ENCODE peak calls at places on chromosomes 5 and 9, in ten cellular contexts. R, N, B, C, Z, V, W, D, U and O are unnamed samples.
A peak's percentile ranks its signal among the peaks of the same experiment; 100 is the strongest.

GRCh38 chr9:33329996-33330395 is 39.7 kb downstream of the NFX1 start:
- DNase-seq in R (no peak), N (no peak), B (no peak), C (no peak), Z (no peak), V (peak; percentile 56), W (no peak), D (no peak), U (no peak), O (no peak)

GRCh38 chr9:100756217-100756616 is 178.3 kb downstream of the CAVIN4 start:
- DNase-seq in R (no peak), N (no peak), B (no peak), C (no peak), Z (no peak), V (no peak), W (no peak), D (no peak), U (no peak), O (no peak)

GRCh38 chr5:135999396-136000139 is 29.2 kb upstream of the TGFBI start:
- DNase-seq in R (no peak), N (peak; percentile 92), B (no peak), C (no peak), Z (peak; percentile 84), V (peak; percentile 82), W (no peak), D (no peak), U (no peak), O (no peak)

GRCh38 chr5:102241809-102242421 is 54.2 kb downstream of the SLCO4C1 start:
- DNase-seq in R (no peak), N (no peak), B (no peak), C (no peak), Z (no peak), V (no peak), W (no peak), D (no peak), U (no peak), O (no peak)

GRCh38 chr5:66945389-66946349 is 250.9 kb downstream of the CD180 start:
- DNase-seq in R (no peak), N (no peak), B (no peak), C (no peak), Z (no peak), V (peak; percentile 40), W (no peak), D (no peak), U (peak; percentile 17), O (no peak)

GRCh38 chr9:127935765-127936221 is 1.9 kb downstream of the DPM2 start:
- DNase-seq in R (no peak), N (no peak), B (no peak), C (no peak), Z (no peak), V (no peak), W (no peak), D (no peak), U (no peak), O (no peak)

GRCh38 chr5:1388383-1388967 is 43.6 kb upstream of the CLPTM1L start:
- DNase-seq in R (no peak), N (no peak), B (no peak), C (no peak), Z (no peak), V (no peak), W (no peak), D (no peak), U (no peak), O (no peak)

GRCh38 chr5:81768960-81769452 is 18.1 kb upstream of the SSBP2 start:
- DNase-seq in R (no peak), N (peak; percentile 61), B (no peak), C (no peak), Z (peak; percentile 95), V (peak; percentile 90), W (no peak), D (no peak), U (no peak), O (peak; percentile 22)

GRCh38 chr5:73605223-73606087 is 20.5 kb upstream of the ARHGEF28 start:
- DNase-seq in R (no peak), N (no peak), B (no peak), C (no peak), Z (peak; percentile 75), V (no peak), W (no peak), D (no peak), U (no peak), O (no peak)

GRCh38 chr9:124356745-124357390 is 58.4 kb downstream of the PSMB7 start:
- DNase-seq in R (no peak), N (no peak), B (no peak), C (no peak), Z (no peak), V (no peak), W (no peak), D (no peak), U (no peak), O (no peak)

GRCh38 chr5:147576646-147577535 is 67.0 kb upstream of the DPYSL3 start:
- DNase-seq in R (no peak), N (no peak), B (no peak), C (peak; percentile 63), Z (peak; percentile 19), V (peak; percentile 59), W (peak; percentile 58), D (peak; percentile 77), U (peak; percentile 25), O (no peak)

GRCh38 chr5:111043712-111044506 is 27.6 kb upstream of the TSLP start:
- DNase-seq in R (no peak), N (peak; percentile 19), B (no peak), C (no peak), Z (no peak), V (peak; percentile 14), W (peak; percentile 71), D (no peak), U (no peak), O (no peak)

GRCh38 chr9:121735065-121735791 is 83.8 kb downstream of the DAB2IP start:
- DNase-seq in R (no peak), N (peak; percentile 51), B (peak; percentile 72), C (no peak), Z (peak; percentile 50), V (peak; percentile 63), W (peak; percentile 66), D (peak; percentile 49), U (peak; percentile 64), O (no peak)

GRCh38 chr9:113468716-113469448 is 5.4 kb downstream of the RGS3 start:
- DNase-seq in R (peak; percentile 59), N (no peak), B (no peak), C (no peak), Z (no peak), V (no peak), W (no peak), D (no peak), U (no peak), O (no peak)

GRCh38 chr9:122122468-122122867 is 29.4 kb upstream of the TTLL11 start:
- DNase-seq in R (no peak), N (no peak), B (no peak), C (no peak), Z (peak; percentile 14), V (no peak), W (no peak), D (no peak), U (no peak), O (no peak)

GRCh38 chr5:132753135-132753987 is 6.1 kb downstream of the CCNI2 start:
- DNase-seq in R (no peak), N (no peak), B (no peak), C (no peak), Z (no peak), V (no peak), W (no peak), D (peak; percentile 2), U (no peak), O (no peak)

GRCh38 chr9:19221326-19221725 is 9.2 kb upstream of the DENND4C start:
- DNase-seq in R (no peak), N (no peak), B (no peak), C (no peak), Z (no peak), V (no peak), W (no peak), D (no peak), U (no peak), O (no peak)

GRCh38 chr5:427415-428087 is 15.4 kb upstream of the EXOC3 start:
- DNase-seq in R (no peak), N (no peak), B (no peak), C (no peak), Z (no peak), V (no peak), W (no peak), D (no peak), U (no peak), O (no peak)

DNA sequence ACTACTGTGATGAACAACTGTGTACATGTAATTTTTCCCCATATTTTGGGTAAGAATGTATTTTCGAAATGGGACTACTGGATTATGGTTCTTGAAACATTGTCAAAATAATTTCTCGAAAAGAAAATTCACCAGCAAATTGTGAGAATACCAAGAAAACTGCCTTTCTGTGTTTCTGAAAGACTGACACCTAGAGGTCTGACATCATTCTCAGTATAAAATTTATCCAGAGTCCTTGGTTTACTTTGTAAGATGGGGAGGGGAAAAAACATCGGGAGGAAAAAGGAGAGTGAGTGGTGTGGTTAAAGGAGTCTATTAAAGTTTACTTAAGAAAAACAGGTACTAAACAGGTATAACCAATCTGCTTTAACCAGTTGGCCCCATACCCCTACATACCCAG is 149.2 kb downstream of the CEP120 start:
- DNase-seq in R (no peak), N (no peak), B (no peak), C (no peak), Z (no peak), V (no peak), W (no peak), D (no peak), U (no peak), O (no peak)
- TF ChIP-seq CTCF in R (no peak), N (no peak), B (no peak), C (no peak), Z (peak; percentile 29), V (peak; percentile 16), W (peak; percentile 29), D (no peak), U (no peak), O (no peak)

DNA sequence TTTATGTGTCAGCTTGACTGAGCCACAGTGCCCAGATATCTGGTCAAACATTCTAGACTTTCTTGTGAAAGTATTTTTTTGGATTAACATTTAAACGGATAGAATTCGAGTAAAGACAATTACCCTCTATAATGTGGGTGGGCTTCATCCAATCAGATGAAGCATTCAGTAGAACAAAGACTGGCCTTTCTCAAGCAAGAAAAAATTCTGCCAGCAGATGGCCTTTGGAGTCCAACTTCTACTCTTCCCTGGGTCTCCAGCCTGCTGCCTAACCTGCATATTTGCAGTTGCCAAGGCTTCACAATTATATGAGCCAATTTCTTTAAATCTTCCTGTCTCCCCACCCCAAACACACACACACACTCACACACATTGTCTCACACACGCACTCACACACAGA is 86.4 kb downstream of the MED10 start:
- DNase-seq in R (no peak), N (no peak), B (peak; percentile 28), C (no peak), Z (peak; percentile 3), V (no peak), W (peak; percentile 68), D (peak; percentile 38), U (no peak), O (no peak)
- TF ChIP-seq CTCF in R (peak; percentile 53), N (no peak), B (peak; percentile 55), C (no peak), Z (peak; percentile 42), V (no peak), W (peak; percentile 49), D (no peak), U (peak; percentile 3), O (peak; percentile 3)

GRCh38 chr5:151094861-151095260 is 14.0 kb upstream of the TNIP1 start:
- DNase-seq in R (no peak), N (no peak), B (no peak), C (no peak), Z (no peak), V (peak; percentile 52), W (no peak), D (no peak), U (no peak), O (no peak)
- TF ChIP-seq CTCF in R (no peak), N (no peak), B (no peak), C (no peak), Z (no peak), V (no peak), W (no peak), D (no peak), U (no peak), O (no peak)

GRCh38 chr5:32852535-32852934 is 141.4 kb downstream of the NPR3 start:
- DNase-seq in R (peak; percentile 66), N (no peak), B (no peak), C (peak; percentile 64), Z (no peak), V (peak; percentile 49), W (no peak), D (no peak), U (no peak), O (no peak)
- TF ChIP-seq CTCF in R (peak; percentile 56), N (peak; percentile 34), B (peak; percentile 45), C (no peak), Z (peak; percentile 40), V (peak; percentile 49), W (peak; percentile 30), D (no peak), U (peak; percentile 7), O (no peak)